ENCODE peak calls at places on chromosome 14, in eight cellular contexts. G, Q, I, Y, C, F, V and E are unnamed samples.

GRCh38 chr14:95156153-95156764 is 1.1 kb downstream of the DICER1 start:
- DNase-seq in G (peak; percentile 33), Q (peak; percentile 25), I (no peak), Y (no peak), C (no peak), F (no peak), V (no peak), E (peak; percentile 20)

GRCh38 chr14:24063263-24063836 is 8.0 kb upstream of the CPNE6 start:
- DNase-seq in G (no peak), Q (no peak), I (no peak), Y (no peak), C (no peak), F (peak; percentile 51), V (no peak), E (no peak)

GRCh38 chr14:65044596-65044959 is 57.7 kb downstream of the MAX start:
- DNase-seq in G (peak; percentile 99), Q (no peak), I (no peak), Y (no peak), C (no peak), F (peak; percentile 43), V (no peak), E (peak; percentile 98)

GRCh38 chr14:86321151-86321550 is 791.2 kb downstream of the FLRT2 start:
- DNase-seq in G (no peak), Q (peak; percentile 49), I (no peak), Y (no peak), C (no peak), F (no peak), V (no peak), E (no peak)

GRCh38 chr14:71143391-71144290 is 236.4 kb downstream of the PCNX1 start:
- DNase-seq in G (peak; percentile 87), Q (peak; percentile 80), I (no peak), Y (no peak), C (peak; percentile 74), F (peak; percentile 91), V (no peak), E (no peak)

GRCh38 chr14:32470161-32470705 is 141.1 kb downstream of the AKAP6 start:
- DNase-seq in G (no peak), Q (peak; percentile 54), I (no peak), Y (no peak), C (no peak), F (no peak), V (no peak), E (no peak)

GRCh38 chr14:100203962-100204834 is 34.7 kb upstream of the YY1 start:
- DNase-seq in G (no peak), Q (peak; percentile 50), I (peak; percentile 71), Y (no peak), C (no peak), F (peak; percentile 88), V (no peak), E (no peak)

GRCh38 chr14:95318399-95318834 is 1.3 kb downstream of the CLMN start:
- DNase-seq in G (no peak), Q (no peak), I (no peak), Y (no peak), C (no peak), F (no peak), V (no peak), E (no peak)

GRCh38 chr14:33369972-33370371 is 431.3 kb downstream of the NPAS3 start:
- DNase-seq in G (no peak), Q (no peak), I (no peak), Y (no peak), C (no peak), F (no peak), V (no peak), E (no peak)

GRCh38 chr14:88521818-88522217 is 33.0 kb downstream of the PTPN21 start:
- DNase-seq in G (no peak), Q (peak; percentile 27), I (no peak), Y (no peak), C (no peak), F (no peak), V (no peak), E (no peak)

GRCh38 chr14:49861923-49862673 is 9.5 kb upstream of the NEMF start:
- DNase-seq in G (peak; percentile 90), Q (peak; percentile 87), I (peak; percentile 87), Y (peak; percentile 91), C (peak; percentile 98), F (peak; percentile 82), V (peak; percentile 82), E (peak; percentile 93)

GRCh38 chr14:49858383-49858782 is 5.8 kb upstream of the NEMF start:
- DNase-seq in G (peak; percentile 50), Q (no peak), I (no peak), Y (no peak), C (no peak), F (no peak), V (no peak), E (no peak)

GRCh38 chr14:49860988-49861387 is 8.4 kb upstream of the NEMF start:
- DNase-seq in G (no peak), Q (no peak), I (no peak), Y (no peak), C (no peak), F (no peak), V (no peak), E (no peak)

GRCh38 chr14:49863483-49864262 is 11.1 kb upstream of the NEMF start:
- DNase-seq in G (peak; percentile 46), Q (no peak), I (no peak), Y (peak; percentile 41), C (no peak), F (peak; percentile 31), V (no peak), E (peak; percentile 81)

GRCh38 chr14:49861581-49861922 is 9.0 kb upstream of the NEMF start:
- DNase-seq in G (peak; percentile 85), Q (peak; percentile 87), I (peak; percentile 53), Y (peak; percentile 83), C (peak; percentile 93), F (peak; percentile 68), V (no peak), E (peak; percentile 82)
- TF ChIP-seq POLR2A in G (peak; percentile 19), Q (peak; percentile 72), I (no peak), Y (no peak), C (no peak), F (no peak), V (no peak), E (no peak)

GRCh38 chr14:93954516-93954830 is 21.9 kb downstream of the ASB2 start:
- DNase-seq in G (no peak), Q (no peak), I (no peak), Y (no peak), C (no peak), F (no peak), V (no peak), E (no peak)

GRCh38 chr14:93954900-93955891 is 21.2 kb downstream of the ASB2 start:
- DNase-seq in G (peak; percentile 92), Q (no peak), I (no peak), Y (no peak), C (no peak), F (peak; percentile 32), V (no peak), E (peak; percentile 4)

GRCh38 chr14:93956514-93957332 is 19.6 kb downstream of the ASB2 start:
- DNase-seq in G (no peak), Q (no peak), I (no peak), Y (no peak), C (no peak), F (no peak), V (no peak), E (no peak)

GRCh38 chr14:93957333-93957710 is 19.0 kb downstream of the ASB2 start:
- DNase-seq in G (no peak), Q (no peak), I (no peak), Y (no peak), C (no peak), F (no peak), V (no peak), E (no peak)

GRCh38 chr14:93956082-93956481 is 20.3 kb downstream of the ASB2 start:
- DNase-seq in G (no peak), Q (no peak), I (no peak), Y (no peak), C (no peak), F (no peak), V (no peak), E (no peak)
- TF ChIP-seq POLR2A in G (no peak), Q (no peak), I (no peak), Y (no peak), C (no peak), F (no peak), V (no peak), E (no peak)

GRCh38 chr14:98578204-98578603 is 693.8 kb downstream of the BCL11B start:
- DNase-seq in G (no peak), Q (no peak), I (no peak), Y (no peak), C (no peak), F (no peak), V (no peak), E (no peak)

GRCh38 chr14:98579140-98579539 is 692.9 kb downstream of the BCL11B start:
- DNase-seq in G (no peak), Q (no peak), I (no peak), Y (no peak), C (no peak), F (no peak), V (no peak), E (no peak)

GRCh38 chr14:98582276-98582675 is 689.7 kb downstream of the BCL11B start:
- DNase-seq in G (no peak), Q (no peak), I (no peak), Y (no peak), C (no peak), F (no peak), V (no peak), E (no peak)

GRCh38 chr14:98576463-98576862 is 695.5 kb downstream of the BCL11B start:
- DNase-seq in G (no peak), Q (no peak), I (no peak), Y (no peak), C (no peak), F (no peak), V (no peak), E (no peak)

DNA sequence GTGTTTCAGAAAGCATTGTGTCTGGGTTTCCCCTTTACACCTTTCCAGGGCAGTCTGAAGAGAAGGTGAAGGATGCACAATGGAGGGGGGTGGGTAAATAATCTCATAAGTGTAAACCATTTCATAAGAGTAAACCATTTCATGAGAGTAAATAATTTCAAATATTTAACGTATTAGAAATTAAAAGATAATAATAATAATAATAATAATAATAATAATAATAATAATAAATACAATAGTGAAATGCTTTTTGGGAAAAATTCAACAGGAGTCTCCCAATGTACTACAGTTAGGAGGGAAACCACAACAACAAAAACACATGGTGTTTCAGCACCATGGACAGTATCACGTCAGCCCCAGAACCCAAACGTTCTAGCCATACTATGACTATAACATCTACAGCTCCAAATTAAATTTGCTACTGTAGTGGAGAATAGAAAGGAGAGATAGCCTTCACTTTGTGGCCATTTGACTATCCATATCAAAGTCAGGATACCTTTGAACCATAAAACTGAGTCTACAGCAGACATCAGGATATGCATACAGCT is 691.8 kb downstream of the BCL11B start:
- DNase-seq in G (peak; percentile 35), Q (no peak), I (no peak), Y (no peak), C (no peak), F (no peak), V (no peak), E (no peak)
- TF ChIP-seq POLR2A in G (no peak), Q (no peak), I (no peak), Y (no peak), C (no peak), F (no peak), V (no peak), E (no peak)

DNA sequence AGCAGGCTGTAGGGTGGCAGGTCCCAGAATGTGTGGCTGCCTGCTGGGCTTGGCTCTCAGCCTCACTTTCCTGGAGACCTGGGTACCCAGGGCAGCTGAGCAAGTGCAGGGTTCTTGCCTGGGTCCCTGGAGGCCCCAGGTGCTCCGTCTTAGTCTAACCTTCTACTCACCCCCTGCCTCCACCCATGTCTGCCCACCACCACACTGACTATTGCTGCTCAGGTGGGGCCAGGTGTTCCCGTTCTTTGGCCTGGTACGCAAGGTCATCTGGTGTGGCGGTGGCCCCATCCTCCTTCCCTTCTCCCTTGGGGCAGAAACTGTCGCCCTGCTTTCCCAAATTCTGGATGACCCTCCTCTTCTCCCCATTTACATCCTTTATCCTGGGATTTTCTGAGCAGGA is 319.9 kb downstream of the TMEM121 start:
- DNase-seq in G (no peak), Q (no peak), I (no peak), Y (no peak), C (no peak), F (no peak), V (no peak), E (no peak)
- TF ChIP-seq POLR2A in G (no peak), Q (no peak), I (no peak), Y (no peak), C (no peak), F (no peak), V (no peak), E (no peak)